ENCODE peak calls at places on chromosomes 6 and 20, in six cellular contexts. One of them, this sample, is unnamed.

GRCh38 chr6:71125216-71125615 is 163.4 kb upstream of the OGFRL1 start:
- ATAC-seq in upper lobe of right lung: no peak
- ATAC-seq in left lung: no peak
- ATAC-seq in mucosa of descending colon: no peak
- ATAC-seq in pancreas: no peak
- ATAC-seq in activated CD8-positive, alpha-beta T cell treated with anti-CD3 and anti-CD28 coated beads, Interleukin-2, amount 10 ng/mL, durations not matched to agents 7 days and 5 days: no peak
- ATAC-seq in this sample: no peak

GRCh38 chr6:46407246-46407645 is 84.0 kb downstream of the RCAN2 start:
- ATAC-seq in mucosa of descending colon: no peak
- ATAC-seq in pancreas: no peak
- ATAC-seq in activated CD8-positive, alpha-beta T cell treated with anti-CD3 and anti-CD28 coated beads, Interleukin-2, amount 10 ng/mL, durations not matched to agents 7 days and 5 days: no peak
- ATAC-seq in left lung: no peak
- ATAC-seq in upper lobe of right lung: no peak
- ATAC-seq in this sample: no peak

GRCh38 chr6:30800876-30801275 is 56.5 kb upstream of the IER3 start:
- ATAC-seq in upper lobe of right lung: no peak
- ATAC-seq in mucosa of descending colon: no peak
- ATAC-seq in activated CD8-positive, alpha-beta T cell treated with anti-CD3 and anti-CD28 coated beads, Interleukin-2, amount 10 ng/mL, durations not matched to agents 7 days and 5 days: no peak
- ATAC-seq in pancreas: no peak
- ATAC-seq in left lung: peak; percentile 57
- ATAC-seq in this sample: no peak

GRCh38 chr6:37276916-37277509 is 19.1 kb upstream of the TMEM217 start:
- ATAC-seq in mucosa of descending colon: no peak
- ATAC-seq in pancreas: peak; percentile 56
- ATAC-seq in activated CD8-positive, alpha-beta T cell treated with anti-CD3 and anti-CD28 coated beads, Interleukin-2, amount 10 ng/mL, durations not matched to agents 7 days and 5 days: peak; percentile 56
- ATAC-seq in upper lobe of right lung: no peak
- ATAC-seq in left lung: no peak
- ATAC-seq in this sample: no peak

GRCh38 chr20:53751394-53752368 is 158.0 kb upstream of the ZNF217 start:
- ATAC-seq in pancreas: peak; percentile 53
- ATAC-seq in upper lobe of right lung: peak; percentile 47
- ATAC-seq in activated CD8-positive, alpha-beta T cell treated with anti-CD3 and anti-CD28 coated beads, Interleukin-2, amount 10 ng/mL, durations not matched to agents 7 days and 5 days: peak; percentile 76
- ATAC-seq in left lung: no peak
- ATAC-seq in mucosa of descending colon: peak; percentile 63
- ATAC-seq in this sample: no peak

GRCh38 chr6:16654703-16655102 is 106.6 kb downstream of the ATXN1 start:
- ATAC-seq in left lung: no peak
- ATAC-seq in pancreas: no peak
- ATAC-seq in mucosa of descending colon: peak; percentile 49
- ATAC-seq in upper lobe of right lung: no peak
- ATAC-seq in activated CD8-positive, alpha-beta T cell treated with anti-CD3 and anti-CD28 coated beads, Interleukin-2, amount 10 ng/mL, durations not matched to agents 7 days and 5 days: peak; percentile 29
- ATAC-seq in this sample: no peak

GRCh38 chr6:142885182-142885867 is 59.7 kb downstream of the HIVEP2 start:
- ATAC-seq in mucosa of descending colon: peak; percentile 88
- ATAC-seq in activated CD8-positive, alpha-beta T cell treated with anti-CD3 and anti-CD28 coated beads, Interleukin-2, amount 10 ng/mL, durations not matched to agents 7 days and 5 days: peak; percentile 83
- ATAC-seq in left lung: peak; percentile 93
- ATAC-seq in pancreas: peak; percentile 94
- ATAC-seq in upper lobe of right lung: peak; percentile 88
- ATAC-seq in this sample: peak; percentile 77

GRCh38 chr20:46130534-46130933 is 12.4 kb downstream of the CD40 start:
- ATAC-seq in left lung: no peak
- ATAC-seq in mucosa of descending colon: no peak
- ATAC-seq in pancreas: no peak
- ATAC-seq in activated CD8-positive, alpha-beta T cell treated with anti-CD3 and anti-CD28 coated beads, Interleukin-2, amount 10 ng/mL, durations not matched to agents 7 days and 5 days: no peak
- ATAC-seq in upper lobe of right lung: no peak
- ATAC-seq in this sample: no peak

GRCh38 chr6:93918258-93918657 is 498.9 kb upstream of the EPHA7 start:
- ATAC-seq in mucosa of descending colon: no peak
- ATAC-seq in activated CD8-positive, alpha-beta T cell treated with anti-CD3 and anti-CD28 coated beads, Interleukin-2, amount 10 ng/mL, durations not matched to agents 7 days and 5 days: no peak
- ATAC-seq in pancreas: no peak
- ATAC-seq in left lung: no peak
- ATAC-seq in upper lobe of right lung: no peak
- ATAC-seq in this sample: no peak

GRCh38 chr6:111573892-111574800 is 31.5 kb downstream of the TRAF3IP2 start:
- ATAC-seq in pancreas: peak; percentile 60
- ATAC-seq in left lung: peak; percentile 50
- ATAC-seq in mucosa of descending colon: peak; percentile 42
- ATAC-seq in activated CD8-positive, alpha-beta T cell treated with anti-CD3 and anti-CD28 coated beads, Interleukin-2, amount 10 ng/mL, durations not matched to agents 7 days and 5 days: no peak
- ATAC-seq in upper lobe of right lung: no peak
- ATAC-seq in this sample: no peak

GRCh38 chr6:137277971-137278602 is 58.9 kb upstream of the IFNGR1 start:
- ATAC-seq in activated CD8-positive, alpha-beta T cell treated with anti-CD3 and anti-CD28 coated beads, Interleukin-2, amount 10 ng/mL, durations not matched to agents 7 days and 5 days: no peak
- ATAC-seq in pancreas: no peak
- ATAC-seq in mucosa of descending colon: no peak
- ATAC-seq in left lung: no peak
- ATAC-seq in upper lobe of right lung: no peak
- ATAC-seq in this sample: no peak

GRCh38 chr20:34401741-34402455 is 38.8 kb downstream of the ITCH start:
- ATAC-seq in left lung: peak; percentile 41
- ATAC-seq in pancreas: no peak
- ATAC-seq in activated CD8-positive, alpha-beta T cell treated with anti-CD3 and anti-CD28 coated beads, Interleukin-2, amount 10 ng/mL, durations not matched to agents 7 days and 5 days: no peak
- ATAC-seq in upper lobe of right lung: no peak
- ATAC-seq in mucosa of descending colon: no peak
- ATAC-seq in this sample: no peak

GRCh38 chr20:5402903-5403531 is 86.3 kb upstream of the PROKR2 start:
- ATAC-seq in activated CD8-positive, alpha-beta T cell treated with anti-CD3 and anti-CD28 coated beads, Interleukin-2, amount 10 ng/mL, durations not matched to agents 7 days and 5 days: peak; percentile 79
- ATAC-seq in pancreas: no peak
- ATAC-seq in upper lobe of right lung: peak; percentile 81
- ATAC-seq in mucosa of descending colon: peak; percentile 69
- ATAC-seq in left lung: peak; percentile 70
- ATAC-seq in this sample: peak; percentile 63

GRCh38 chr6:26358511-26358981 is 6.5 kb upstream of the BTN3A2 start:
- ATAC-seq in upper lobe of right lung: no peak
- ATAC-seq in pancreas: no peak
- ATAC-seq in activated CD8-positive, alpha-beta T cell treated with anti-CD3 and anti-CD28 coated beads, Interleukin-2, amount 10 ng/mL, durations not matched to agents 7 days and 5 days: no peak
- ATAC-seq in left lung: no peak
- ATAC-seq in mucosa of descending colon: no peak
- ATAC-seq in this sample: no peak

GRCh38 chr6:5787054-5787720 is 219.5 kb downstream of the NRN1 start:
- ATAC-seq in left lung: no peak
- ATAC-seq in upper lobe of right lung: no peak
- ATAC-seq in pancreas: no peak
- ATAC-seq in mucosa of descending colon: no peak
- ATAC-seq in activated CD8-positive, alpha-beta T cell treated with anti-CD3 and anti-CD28 coated beads, Interleukin-2, amount 10 ng/mL, durations not matched to agents 7 days and 5 days: no peak
- ATAC-seq in this sample: no peak

GRCh38 chr6:90403489-90404381 is 107.1 kb upstream of the BACH2 start:
- ATAC-seq in upper lobe of right lung: peak; percentile 58
- ATAC-seq in mucosa of descending colon: no peak
- ATAC-seq in activated CD8-positive, alpha-beta T cell treated with anti-CD3 and anti-CD28 coated beads, Interleukin-2, amount 10 ng/mL, durations not matched to agents 7 days and 5 days: no peak
- ATAC-seq in left lung: peak; percentile 71
- ATAC-seq in pancreas: peak; percentile 18
- ATAC-seq in this sample: no peak

GRCh38 chr6:94377835-94378234 is 958.5 kb upstream of the EPHA7 start:
- ATAC-seq in pancreas: no peak
- ATAC-seq in left lung: no peak
- ATAC-seq in mucosa of descending colon: no peak
- ATAC-seq in activated CD8-positive, alpha-beta T cell treated with anti-CD3 and anti-CD28 coated beads, Interleukin-2, amount 10 ng/mL, durations not matched to agents 7 days and 5 days: no peak
- ATAC-seq in upper lobe of right lung: no peak
- ATAC-seq in this sample: no peak

GRCh38 chr20:7736336-7736735 is 203.9 kb downstream of the HAO1 start:
- ATAC-seq in upper lobe of right lung: no peak
- ATAC-seq in left lung: no peak
- ATAC-seq in pancreas: no peak
- ATAC-seq in mucosa of descending colon: no peak
- ATAC-seq in activated CD8-positive, alpha-beta T cell treated with anti-CD3 and anti-CD28 coated beads, Interleukin-2, amount 10 ng/mL, durations not matched to agents 7 days and 5 days: no peak
- ATAC-seq in this sample: peak; percentile 23

GRCh38 chr6:139732451-139732850 is 358.0 kb upstream of the CITED2 start:
- ATAC-seq in mucosa of descending colon: peak; percentile 75
- ATAC-seq in activated CD8-positive, alpha-beta T cell treated with anti-CD3 and anti-CD28 coated beads, Interleukin-2, amount 10 ng/mL, durations not matched to agents 7 days and 5 days: no peak
- ATAC-seq in pancreas: no peak
- ATAC-seq in left lung: no peak
- ATAC-seq in upper lobe of right lung: no peak
- ATAC-seq in this sample: peak; percentile 78